ENCODE peak calls at places on chromosomes 12 and 14, in five cellular contexts. J is astrocyte of the spinal cord; Q is activated naive CD4-positive, alpha-beta T cell treated with anti-CD3 and anti-CD28 coated beads, Interleukin-2, amount 10 ng/mL, durations not matched to agents 7 days and 5 days; D is bronchial epithelial cell; L is CD14-positive monocyte. C is an unnamed sample.

GRCh38 chr12:111076611-111077451 is 156.5 kb upstream of the MYL2 start:
- DNase-seq in J (no peak), D (no peak), L (peak), Q (no peak), C (peak)

GRCh38 chr14:76901171-76902055 is 75.2 kb downstream of the LRRC74A start:
- DNase-seq in D (peak), Q (no peak), J (no peak), L (no peak), C (no peak)

GRCh38 chr14:69316449-69317391 is 56.8 kb downstream of the GALNT16 start:
- DNase-seq in Q (peak), L (no peak), J (peak), D (peak), C (peak)

GRCh38 chr12:112762753-112763152 is 28.8 kb upstream of the RPH3A start:
- DNase-seq in Q (no peak), J (no peak), L (no peak), D (no peak), C (no peak)

GRCh38 chr12:53495903-53496751 is 3.1 kb downstream of the MAP3K12 start:
- DNase-seq in Q (no peak), J (peak), L (no peak), D (no peak), C (peak)

GRCh38 chr14:31556191-31556590 is 5.0 kb upstream of the NUBPL start:
- DNase-seq in D (no peak), Q (no peak), J (no peak), L (no peak), C (no peak)

GRCh38 chr12:41407240-41407799 is 219.2 kb downstream of the PDZRN4 start:
- DNase-seq in J (no peak), D (no peak), L (no peak), Q (no peak), C (no peak)

GRCh38 chr14:99725774-99726537 is 41.9 kb downstream of the CYP46A1 start:
- DNase-seq in D (no peak), L (no peak), Q (peak), J (no peak), C (peak)

GRCh38 chr12:92244036-92244435 is 98.4 kb upstream of the BTG1 start:
- DNase-seq in L (no peak), D (no peak), J (peak), Q (no peak), C (no peak)

GRCh38 chr14:35342160-35343010 is 50.2 kb downstream of the PSMA6 start:
- DNase-seq in L (no peak), Q (no peak), D (no peak), J (peak), C (peak)

GRCh38 chr12:94616217-94616729 is 34.1 kb downstream of the TMCC3 start:
- DNase-seq in D (peak), Q (no peak), L (no peak), J (no peak), C (peak)

GRCh38 chr12:94590428-94590827 is 59.9 kb downstream of the TMCC3 start:
- DNase-seq in Q (no peak), J (no peak), L (no peak), D (no peak), C (no peak)

GRCh38 chr14:21092147-21093011 is 6.1 kb downstream of the ZNF219 start:
- DNase-seq in Q (peak), J (peak), L (peak), D (peak), C (peak)

GRCh38 chr14:55126932-55127490 is 2.0 kb upstream of the LGALS3 start:
- DNase-seq in Q (no peak), L (no peak), J (no peak), D (no peak), C (no peak)

GRCh38 chr14:78606111-78606510 is 435.9 kb downstream of the NRXN3 start:
- DNase-seq in D (peak), Q (no peak), J (peak), L (no peak), C (no peak)

GRCh38 chr12:116878567-116879508 is 2.4 kb downstream of the HRK start:
- DNase-seq in L (no peak), D (peak), J (peak), Q (peak), C (no peak)

GRCh38 chr12:121657305-121658008 is 12.0 kb downstream of the MORN3 start:
- DNase-seq in L (no peak), Q (no peak), D (no peak), J (no peak), C (no peak)

GRCh38 chr12:129579879-129580278 is 323.9 kb downstream of the TMEM132D start:
- DNase-seq in Q (no peak), D (no peak), J (no peak), L (no peak), C (no peak)

GRCh38 chr14:91027556-91027955 is 32.9 kb downstream of the RPS6KA5 start:
- DNase-seq in Q (no peak), D (no peak), J (no peak), L (no peak), C (no peak)

C was measured in thyroid gland.